ENCODE peak calls at places on chromosome 11, in ten cellular contexts. K is keratinocyte, X is fibroblast of lung, Q is GM23338, R is GM23248, E is neural progenitor cell, N is hepatocyte, A is MM.1S, J is endothelial cell of umbilical vein, F is astrocyte. S is an unnamed sample.

GRCh38 chr11:35761887-35762286 is 99.3 kb downstream of the TRIM44 start:
- DNase-seq in Q (no peak), E (no peak), J (no peak), K (no peak), F (no peak), A (no peak), X (no peak), N (no peak), R (no peak), S (no peak)

GRCh38 chr11:128247235-128247594 is 340.1 kb downstream of the ETS1 start:
- DNase-seq in F (no peak), R (no peak), Q (no peak), X (no peak), J (no peak), E (no peak), K (no peak), A (no peak), N (no peak), S (no peak)

GRCh38 chr11:124928942-124929663 is 6.7 kb downstream of the HEPACAM start:
- DNase-seq in E (no peak), R (no peak), X (no peak), A (no peak), J (no peak), N (no peak), Q (no peak), F (no peak), K (no peak), S (no peak)

GRCh38 chr11:94794287-94795168 is 26.4 kb downstream of the AMOTL1 start:
- DNase-seq in K (no peak), X (peak; percentile 93), E (no peak), Q (no peak), R (peak; percentile 96), N (no peak), J (peak; percentile 93), F (peak; percentile 99), A (no peak), S (peak; percentile 86)

GRCh38 chr11:131767421-131767820 is 397.0 kb downstream of the NTM start:
- DNase-seq in A (no peak), E (no peak), X (peak; percentile 22), J (peak; percentile 58), K (no peak), R (peak; percentile 75), Q (no peak), N (no peak), F (peak; percentile 56), S (no peak)

GRCh38 chr11:94129505-94130335 is 1.1 kb downstream of the PANX1 start:
- DNase-seq in F (no peak), J (peak; percentile 28), E (peak; percentile 69), A (no peak), K (no peak), R (peak; percentile 43), Q (no peak), N (peak; percentile 30), X (peak; percentile 54), S (no peak)

GRCh38 chr11:10382518-10382917 is 72.5 kb upstream of the AMPD3 start:
- DNase-seq in Q (peak; percentile 80), E (no peak), R (peak; percentile 63), N (no peak), J (no peak), F (no peak), K (no peak), A (no peak), X (no peak), S (no peak)

GRCh38 chr11:64763804-64764611 is 4.2 kb upstream of the PYGM start:
- DNase-seq in E (peak; percentile 43), Q (no peak), R (no peak), A (no peak), X (no peak), J (no peak), F (no peak), K (no peak), N (no peak), S (no peak)

DNA sequence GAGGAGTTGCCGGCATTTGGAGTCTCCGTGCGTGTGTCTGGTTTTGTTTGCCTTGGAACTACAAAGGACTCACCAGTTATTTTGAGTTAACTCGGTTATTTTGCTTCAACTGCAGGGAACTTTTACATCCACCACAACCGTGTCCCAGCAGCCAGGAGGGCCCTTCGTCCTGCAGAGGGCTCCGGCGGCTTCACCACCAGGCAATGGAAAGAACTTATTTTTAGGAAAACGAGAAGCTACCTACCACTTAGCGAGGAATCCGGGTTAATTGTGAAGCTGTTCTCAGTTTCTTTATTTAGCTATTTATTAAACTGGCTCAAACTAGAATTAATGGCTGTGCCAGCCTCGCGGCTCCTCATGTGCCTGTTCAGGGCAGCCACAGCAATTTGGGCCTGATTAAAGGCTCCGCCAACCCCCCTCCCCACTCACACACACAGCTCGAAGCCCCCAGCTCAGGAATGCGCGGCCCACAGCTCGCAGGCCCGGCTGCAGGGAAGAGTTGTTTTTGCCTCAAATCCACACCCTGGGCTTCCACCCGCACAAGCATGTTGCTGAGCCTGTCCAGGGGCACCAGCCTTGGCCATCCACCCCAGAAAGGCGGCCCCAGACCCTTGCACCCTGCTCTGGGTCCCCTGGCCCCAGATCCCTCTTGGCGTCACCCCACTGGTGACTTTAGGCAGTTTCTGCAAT is 55.9 kb upstream of the FGF3 start:
- DNase-seq in R (no peak), F (no peak), E (peak; percentile 54), J (no peak), X (no peak), N (no peak), K (no peak), Q (no peak), A (no peak), S (no peak)
- TF ChIP-seq EZH2 in R (no peak), F (no peak), E (no peak), J (no peak), X (no peak), N (no peak), K (no peak), Q (no peak), A (peak; percentile 80), S (no peak)

GRCh38 chr11:86743223-86744118 is 56.9 kb upstream of the PRSS23 start:
- DNase-seq in A (no peak), F (peak; percentile 99), K (peak; percentile 94), E (no peak), N (peak; percentile 82), R (peak; percentile 99), J (peak; percentile 90), Q (no peak), X (peak; percentile 97), S (peak; percentile 99)

GRCh38 chr11:86738615-86739014 is 61.7 kb upstream of the PRSS23 start:
- DNase-seq in R (no peak), J (peak; percentile 10), X (no peak), F (no peak), K (no peak), E (no peak), A (no peak), Q (no peak), N (no peak), S (no peak)

GRCh38 chr11:86741489-86742435 is 58.6 kb upstream of the PRSS23 start:
- DNase-seq in R (peak; percentile 91), A (no peak), Q (no peak), E (no peak), J (peak; percentile 80), X (peak; percentile 74), K (no peak), N (peak; percentile 61), F (peak; percentile 93), S (peak; percentile 89)

GRCh38 chr11:86742436-86742805 is 57.9 kb upstream of the PRSS23 start:
- DNase-seq in A (no peak), X (no peak), Q (no peak), J (no peak), R (peak; percentile 29), N (no peak), F (no peak), E (no peak), K (no peak), S (no peak)

DNA sequence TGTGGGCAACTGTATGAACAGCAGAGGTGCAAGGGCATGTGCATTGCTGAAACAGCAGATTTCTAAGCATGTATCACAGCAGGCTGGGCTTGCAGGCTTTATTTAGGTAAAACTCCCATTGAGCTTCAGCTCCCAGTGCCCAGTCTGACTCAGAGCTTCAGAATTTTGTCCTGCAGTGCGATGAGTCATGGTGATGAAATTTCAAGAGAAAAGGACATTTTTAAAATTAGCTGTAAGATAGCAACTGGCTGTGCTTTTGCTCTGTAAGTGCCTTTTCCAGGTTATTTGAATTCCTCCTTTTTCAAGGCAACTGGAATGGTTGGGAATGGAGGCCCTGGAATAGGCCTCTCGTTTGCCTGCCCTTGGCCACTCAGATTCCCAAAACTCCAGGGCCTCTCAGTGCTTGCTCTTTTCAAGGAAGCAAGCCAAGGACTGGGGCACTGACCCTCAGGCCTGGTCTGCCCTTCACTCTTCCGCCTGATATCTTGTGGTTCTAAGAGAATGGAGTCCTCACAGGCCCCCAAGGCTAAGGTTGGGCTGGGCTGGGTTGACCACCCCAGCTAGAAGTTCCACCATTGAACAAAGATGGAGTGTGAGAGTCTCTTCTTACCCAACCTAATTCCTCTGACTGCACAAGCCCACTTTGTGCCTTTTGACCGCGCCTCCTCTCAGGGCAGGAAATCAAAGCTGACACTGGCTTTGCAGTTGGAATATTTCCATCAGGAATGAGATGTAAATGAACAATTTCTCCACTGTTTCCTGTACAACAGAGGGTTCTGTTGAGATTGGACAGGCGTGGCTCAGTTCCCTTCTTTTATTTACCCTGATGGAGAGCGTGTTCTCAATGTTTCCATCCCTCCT is 59.5 kb upstream of the PRSS23 start:
- DNase-seq in E (peak; percentile 11), F (peak; percentile 96), X (peak; percentile 98), J (peak; percentile 94), R (peak; percentile 98), N (peak; percentile 87), K (peak; percentile 82), A (no peak), Q (peak; percentile 66), S (peak; percentile 88)
- H3K4me1 ChIP-seq in E (peaks cover 14% of the 10 kb centered on the region), F (peaks cover 71% of the 10 kb centered on the region), X (peaks cover 57% of the 10 kb centered on the region), J (peaks cover 78% of the 10 kb centered on the region), R (peaks cover 86% of the 10 kb centered on the region), N (peaks cover 48% of the 10 kb centered on the region), K (peaks cover 56% of the 10 kb centered on the region), A (no peaks in the 10 kb centered on the region), Q (no peaks in the 10 kb centered on the region), S (peaks cover 65% of the 10 kb centered on the region)

GRCh38 chr11:68844801-68845200 is 3.1 kb upstream of the CPT1A start:
- DNase-seq in E (no peak), A (no peak), F (no peak), X (no peak), N (no peak), Q (no peak), R (no peak), J (no peak), K (no peak), S (no peak)

GRCh38 chr11:68843052-68843561 is 1.4 kb upstream of the CPT1A start:
- DNase-seq in X (peak; percentile 43), K (no peak), R (peak; percentile 62), E (peak; percentile 42), A (peak; percentile 85), J (peak; percentile 37), Q (peak; percentile 72), N (no peak), F (no peak), S (no peak)

GRCh38 chr11:68842427-68843051 is 823 bp upstream of the CPT1A start:
- DNase-seq in F (no peak), A (peak; percentile 10), J (no peak), E (no peak), R (no peak), K (no peak), X (no peak), N (no peak), Q (no peak), S (no peak)

GRCh38 chr11:68844376-68844775 is 2.7 kb upstream of the CPT1A start:
- DNase-seq in N (no peak), Q (no peak), J (no peak), A (no peak), X (no peak), R (no peak), K (no peak), E (no peak), F (no peak), S (no peak)

DNA sequence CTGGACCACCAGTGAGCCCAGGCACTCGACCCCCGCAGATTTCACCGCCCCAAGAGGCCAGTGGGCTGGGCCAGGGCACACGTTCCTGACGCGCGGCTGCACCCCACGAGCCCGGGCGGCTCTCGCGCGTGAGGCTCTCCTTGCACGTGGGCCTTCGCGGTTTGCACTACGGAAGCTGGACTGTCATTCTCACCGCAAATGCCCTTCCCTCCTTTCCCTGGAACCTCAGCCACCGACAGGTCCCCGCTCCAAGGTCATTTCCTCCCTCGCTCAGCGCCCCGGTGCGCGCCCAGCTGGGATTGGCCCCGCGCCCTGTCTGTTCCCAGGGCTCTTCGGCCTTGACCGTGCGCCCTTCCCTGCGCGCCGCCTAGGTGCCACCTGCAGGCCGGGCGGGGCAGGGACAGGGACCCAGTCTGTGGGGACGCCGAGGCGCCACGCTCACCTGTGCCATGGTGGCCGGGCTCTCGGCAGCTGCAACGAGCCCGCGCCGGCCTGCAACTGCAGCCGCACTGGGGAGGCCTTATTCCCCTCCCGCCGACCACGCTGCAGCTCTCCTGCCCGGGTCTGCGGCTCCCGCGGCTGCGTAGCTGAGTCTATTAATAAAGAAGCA is 2.1 kb upstream of the CPT1A start:
- DNase-seq in E (peak; percentile 57), N (peak; percentile 84), K (no peak), A (peak; percentile 92), F (peak; percentile 32), X (peak; percentile 15), R (no peak), J (no peak), Q (peak; percentile 92), S (peak; percentile 66)
- TF ChIP-seq EZH2 in E (peak; percentile 87), N (no peak), K (no peak), A (no peak), F (peak; percentile 57), X (no peak), R (no peak), J (peak; percentile 65), Q (no peak), S (no peak)

GRCh38 chr11:66112640-66113098 is 42.6 kb downstream of the PACS1 start:
- DNase-seq in R (peak; percentile 86), X (peak; percentile 43), N (no peak), K (no peak), F (peak; percentile 76), A (no peak), E (no peak), J (peak; percentile 87), Q (no peak), S (peak; percentile 66)
- H3K4me1 ChIP-seq in R (peaks cover 73% of the 10 kb centered on the region), X (peaks cover 9% of the 10 kb centered on the region), N (peaks cover 44% of the 10 kb centered on the region), K (peaks cover 38% of the 10 kb centered on the region), F (peaks cover 47% of the 10 kb centered on the region), A (peaks cover 28% of the 10 kb centered on the region), E (peaks cover 15% of the 10 kb centered on the region), J (peaks cover 47% of the 10 kb centered on the region), Q (peaks cover 42% of the 10 kb centered on the region), S (peaks cover 22% of the 10 kb centered on the region)

S was measured in mammary epithelial cell.